ENCODE peak calls at places on chromosomes 13 and 19, in ten cellular contexts. One of them, this sample, is unnamed.

GRCh38 chr19:45638930-45639729 is at the start of gene EML2:
- DNase-seq in A549: peak
- DNase-seq in transverse colon: peak
- DNase-seq in IMR-90: no peak
- DNase-seq in NB4: peak
- DNase-seq in endothelial cell of umbilical vein: peak
- DNase-seq in heart left ventricle: peak
- DNase-seq in uterus: no peak
- DNase-seq in tibial nerve: no peak
- DNase-seq in Peyer's patch: peak
- DNase-seq in this sample: no peak

GRCh38 chr13:46389457-46389856 is 2.4 kb upstream of the RUBCNL start:
- DNase-seq in A549: no peak
- DNase-seq in tibial nerve: no peak
- DNase-seq in transverse colon: no peak
- DNase-seq in IMR-90: no peak
- DNase-seq in Peyer's patch: no peak
- DNase-seq in uterus: no peak
- DNase-seq in heart left ventricle: no peak
- DNase-seq in NB4: no peak
- DNase-seq in endothelial cell of umbilical vein: no peak
- DNase-seq in this sample: no peak

GRCh38 chr13:92390217-92390616 is 836.4 kb upstream of the GPC6 start:
- DNase-seq in endothelial cell of umbilical vein: no peak
- DNase-seq in uterus: no peak
- DNase-seq in NB4: no peak
- DNase-seq in Peyer's patch: no peak
- DNase-seq in A549: no peak
- DNase-seq in tibial nerve: no peak
- DNase-seq in transverse colon: no peak
- DNase-seq in heart left ventricle: no peak
- DNase-seq in IMR-90: no peak
- DNase-seq in this sample: no peak

GRCh38 chr19:19230505-19230904 is 18.7 kb downstream of the NCAN start:
- DNase-seq in A549: no peak
- DNase-seq in heart left ventricle: no peak
- DNase-seq in endothelial cell of umbilical vein: no peak
- DNase-seq in tibial nerve: no peak
- DNase-seq in NB4: peak
- DNase-seq in IMR-90: no peak
- DNase-seq in uterus: no peak
- DNase-seq in transverse colon: no peak
- DNase-seq in Peyer's patch: no peak
- DNase-seq in this sample: no peak

GRCh38 chr13:23087884-23088283 is 92.9 kb upstream of the SGCG start:
- DNase-seq in transverse colon: no peak
- DNase-seq in heart left ventricle: no peak
- DNase-seq in A549: peak
- DNase-seq in tibial nerve: no peak
- DNase-seq in NB4: peak
- DNase-seq in uterus: no peak
- DNase-seq in IMR-90: peak
- DNase-seq in Peyer's patch: no peak
- DNase-seq in endothelial cell of umbilical vein: no peak
- DNase-seq in this sample: no peak

GRCh38 chr19:42207767-42208259 is 9.7 kb downstream of the DEDD2 start:
- DNase-seq in NB4: peak
- DNase-seq in Peyer's patch: no peak
- DNase-seq in heart left ventricle: no peak
- DNase-seq in uterus: no peak
- DNase-seq in tibial nerve: no peak
- DNase-seq in endothelial cell of umbilical vein: peak
- DNase-seq in IMR-90: peak
- DNase-seq in A549: peak
- DNase-seq in transverse colon: no peak
- DNase-seq in this sample: peak

GRCh38 chr19:53870485-53870844 is 2.8 kb downstream of the MYADM start:
- DNase-seq in IMR-90: no peak
- DNase-seq in transverse colon: peak
- DNase-seq in uterus: no peak
- DNase-seq in A549: peak
- DNase-seq in Peyer's patch: peak
- DNase-seq in NB4: peak
- DNase-seq in tibial nerve: no peak
- DNase-seq in endothelial cell of umbilical vein: no peak
- DNase-seq in heart left ventricle: no peak
- DNase-seq in this sample: no peak

GRCh38 chr13:86945596-86945995 is 725.6 kb upstream of the SLITRK5 start:
- DNase-seq in heart left ventricle: no peak
- DNase-seq in transverse colon: no peak
- DNase-seq in tibial nerve: no peak
- DNase-seq in NB4: no peak
- DNase-seq in A549: no peak
- DNase-seq in uterus: no peak
- DNase-seq in IMR-90: no peak
- DNase-seq in Peyer's patch: no peak
- DNase-seq in endothelial cell of umbilical vein: no peak
- DNase-seq in this sample: no peak

GRCh38 chr13:73366241-73366640 is 307.4 kb downstream of the KLF5 start:
- DNase-seq in endothelial cell of umbilical vein: no peak
- DNase-seq in Peyer's patch: no peak
- DNase-seq in IMR-90: no peak
- DNase-seq in NB4: no peak
- DNase-seq in uterus: no peak
- DNase-seq in transverse colon: no peak
- DNase-seq in A549: no peak
- DNase-seq in tibial nerve: no peak
- DNase-seq in heart left ventricle: no peak
- DNase-seq in this sample: no peak

GRCh38 chr13:110815471-110816204 is 99.2 kb downstream of the ANKRD10 start:
- DNase-seq in A549: no peak
- DNase-seq in IMR-90: no peak
- DNase-seq in NB4: no peak
- DNase-seq in endothelial cell of umbilical vein: no peak
- DNase-seq in tibial nerve: no peak
- DNase-seq in Peyer's patch: no peak
- DNase-seq in transverse colon: no peak
- DNase-seq in uterus: no peak
- DNase-seq in heart left ventricle: no peak
- DNase-seq in this sample: no peak

GRCh38 chr19:33040994-33041827 is 23.5 kb downstream of the RHPN2 start:
- DNase-seq in NB4: no peak
- DNase-seq in heart left ventricle: no peak
- DNase-seq in uterus: no peak
- DNase-seq in Peyer's patch: peak
- DNase-seq in A549: peak
- DNase-seq in transverse colon: peak
- DNase-seq in tibial nerve: no peak
- DNase-seq in endothelial cell of umbilical vein: no peak
- DNase-seq in IMR-90: no peak
- DNase-seq in this sample: no peak

GRCh38 chr13:112980441-112980840 is 11.4 kb downstream of the MCF2L start:
- DNase-seq in NB4: peak
- DNase-seq in A549: no peak
- DNase-seq in IMR-90: no peak
- DNase-seq in transverse colon: no peak
- DNase-seq in Peyer's patch: no peak
- DNase-seq in endothelial cell of umbilical vein: no peak
- DNase-seq in tibial nerve: no peak
- DNase-seq in uterus: no peak
- DNase-seq in heart left ventricle: no peak
- DNase-seq in this sample: no peak

GRCh38 chr13:43758834-43759233 is 27.9 kb downstream of the ENOX1 start:
- DNase-seq in IMR-90: no peak
- DNase-seq in transverse colon: no peak
- DNase-seq in tibial nerve: no peak
- DNase-seq in Peyer's patch: no peak
- DNase-seq in endothelial cell of umbilical vein: no peak
- DNase-seq in uterus: no peak
- DNase-seq in heart left ventricle: no peak
- DNase-seq in A549: no peak
- DNase-seq in NB4: no peak
- DNase-seq in this sample: no peak

GRCh38 chr19:2274937-2275535 is 6.9 kb downstream of the PEAK3 start:
- DNase-seq in uterus: no peak
- DNase-seq in Peyer's patch: peak
- DNase-seq in endothelial cell of umbilical vein: peak
- DNase-seq in A549: peak
- DNase-seq in NB4: peak
- DNase-seq in tibial nerve: no peak
- DNase-seq in heart left ventricle: peak
- DNase-seq in IMR-90: peak
- DNase-seq in transverse colon: peak
- DNase-seq in this sample: peak
- TF ChIP-seq POLR2A in uterus: no peak
- TF ChIP-seq POLR2A in Peyer's patch: no peak
- TF ChIP-seq POLR2A in endothelial cell of umbilical vein: no peak
- TF ChIP-seq POLR2A in A549: no peak
- TF ChIP-seq POLR2A in NB4: no peak
- TF ChIP-seq POLR2A in tibial nerve: no peak
- TF ChIP-seq POLR2A in heart left ventricle: no peak
- TF ChIP-seq POLR2A in IMR-90: no peak
- TF ChIP-seq POLR2A in transverse colon: no peak
- TF ChIP-seq POLR2A in this sample: peak

GRCh38 chr13:19961484-19961883 is 3.0 kb downstream of the ZMYM2 start:
- DNase-seq in tibial nerve: no peak
- DNase-seq in endothelial cell of umbilical vein: no peak
- DNase-seq in uterus: no peak
- DNase-seq in A549: no peak
- DNase-seq in transverse colon: no peak
- DNase-seq in IMR-90: no peak
- DNase-seq in NB4: no peak
- DNase-seq in heart left ventricle: no peak
- DNase-seq in Peyer's patch: no peak
- DNase-seq in this sample: no peak

GRCh38 chr13:19959141-19959830 is 759 bp downstream of the ZMYM2 start:
- DNase-seq in Peyer's patch: peak
- DNase-seq in endothelial cell of umbilical vein: peak
- DNase-seq in A549: peak
- DNase-seq in tibial nerve: peak
- DNase-seq in IMR-90: peak
- DNase-seq in NB4: peak
- DNase-seq in heart left ventricle: peak
- DNase-seq in transverse colon: peak
- DNase-seq in uterus: peak
- DNase-seq in this sample: peak

GRCh38 chr13:19960673-19961015 is 2.1 kb downstream of the ZMYM2 start:
- DNase-seq in tibial nerve: no peak
- DNase-seq in NB4: peak
- DNase-seq in A549: no peak
- DNase-seq in uterus: no peak
- DNase-seq in heart left ventricle: no peak
- DNase-seq in transverse colon: no peak
- DNase-seq in IMR-90: no peak
- DNase-seq in endothelial cell of umbilical vein: no peak
- DNase-seq in Peyer's patch: no peak
- DNase-seq in this sample: no peak

GRCh38 chr13:19958119-19959111 is at the start of gene ZMYM2:
- DNase-seq in uterus: peak
- DNase-seq in Peyer's patch: peak
- DNase-seq in NB4: peak
- DNase-seq in IMR-90: peak
- DNase-seq in transverse colon: peak
- DNase-seq in endothelial cell of umbilical vein: peak
- DNase-seq in heart left ventricle: peak
- DNase-seq in A549: peak
- DNase-seq in tibial nerve: peak
- DNase-seq in this sample: peak

GRCh38 chr13:19959831-19960672 is 1.5 kb downstream of the ZMYM2 start:
- DNase-seq in tibial nerve: peak
- DNase-seq in IMR-90: peak
- DNase-seq in heart left ventricle: peak
- DNase-seq in A549: peak
- DNase-seq in uterus: peak
- DNase-seq in Peyer's patch: peak
- DNase-seq in NB4: peak
- DNase-seq in endothelial cell of umbilical vein: peak
- DNase-seq in transverse colon: peak
- DNase-seq in this sample: peak
- TF ChIP-seq POLR2A in tibial nerve: peak
- TF ChIP-seq POLR2A in IMR-90: no peak
- TF ChIP-seq POLR2A in heart left ventricle: peak
- TF ChIP-seq POLR2A in A549: no peak
- TF ChIP-seq POLR2A in uterus: peak
- TF ChIP-seq POLR2A in Peyer's patch: peak
- TF ChIP-seq POLR2A in NB4: peak
- TF ChIP-seq POLR2A in endothelial cell of umbilical vein: no peak
- TF ChIP-seq POLR2A in transverse colon: peak
- TF ChIP-seq POLR2A in this sample: no peak

GRCh38 chr19:29841209-29841558 is 29.4 kb downstream of the CCNE1 start:
- DNase-seq in heart left ventricle: no peak
- DNase-seq in tibial nerve: no peak
- DNase-seq in transverse colon: no peak
- DNase-seq in uterus: no peak
- DNase-seq in endothelial cell of umbilical vein: no peak
- DNase-seq in A549: peak
- DNase-seq in Peyer's patch: no peak
- DNase-seq in NB4: no peak
- DNase-seq in IMR-90: no peak
- DNase-seq in this sample: peak

GRCh38 chr19:29843180-29844051 is 31.6 kb downstream of the CCNE1 start:
- DNase-seq in IMR-90: no peak
- DNase-seq in uterus: no peak
- DNase-seq in tibial nerve: no peak
- DNase-seq in transverse colon: peak
- DNase-seq in NB4: peak
- DNase-seq in heart left ventricle: peak
- DNase-seq in A549: no peak
- DNase-seq in Peyer's patch: peak
- DNase-seq in endothelial cell of umbilical vein: no peak
- DNase-seq in this sample: no peak

GRCh38 chr19:29842471-29843179 is 30.8 kb downstream of the CCNE1 start:
- DNase-seq in IMR-90: no peak
- DNase-seq in Peyer's patch: no peak
- DNase-seq in uterus: no peak
- DNase-seq in heart left ventricle: no peak
- DNase-seq in A549: no peak
- DNase-seq in NB4: peak
- DNase-seq in transverse colon: no peak
- DNase-seq in tibial nerve: no peak
- DNase-seq in endothelial cell of umbilical vein: no peak
- DNase-seq in this sample: no peak

GRCh38 chr19:29840066-29840950 is 28.5 kb downstream of the CCNE1 start:
- DNase-seq in endothelial cell of umbilical vein: no peak
- DNase-seq in tibial nerve: no peak
- DNase-seq in A549: no peak
- DNase-seq in heart left ventricle: no peak
- DNase-seq in IMR-90: no peak
- DNase-seq in uterus: no peak
- DNase-seq in Peyer's patch: no peak
- DNase-seq in NB4: no peak
- DNase-seq in transverse colon: no peak
- DNase-seq in this sample: no peak

GRCh38 chr19:29841559-29842367 is 30.0 kb downstream of the CCNE1 start:
- DNase-seq in IMR-90: peak
- DNase-seq in Peyer's patch: no peak
- DNase-seq in tibial nerve: no peak
- DNase-seq in heart left ventricle: no peak
- DNase-seq in uterus: no peak
- DNase-seq in NB4: no peak
- DNase-seq in endothelial cell of umbilical vein: peak
- DNase-seq in A549: peak
- DNase-seq in transverse colon: no peak
- DNase-seq in this sample: peak
- TF ChIP-seq POLR2A in IMR-90: no peak
- TF ChIP-seq POLR2A in Peyer's patch: no peak
- TF ChIP-seq POLR2A in tibial nerve: no peak
- TF ChIP-seq POLR2A in heart left ventricle: no peak
- TF ChIP-seq POLR2A in uterus: no peak
- TF ChIP-seq POLR2A in NB4: no peak
- TF ChIP-seq POLR2A in endothelial cell of umbilical vein: no peak
- TF ChIP-seq POLR2A in A549: no peak
- TF ChIP-seq POLR2A in transverse colon: no peak
- TF ChIP-seq POLR2A in this sample: no peak

GRCh38 chr19:10339380-10339960 is at the start of gene ICAM3:
- DNase-seq in A549: no peak
- DNase-seq in Peyer's patch: peak
- DNase-seq in transverse colon: peak
- DNase-seq in tibial nerve: no peak
- DNase-seq in heart left ventricle: no peak
- DNase-seq in IMR-90: no peak
- DNase-seq in endothelial cell of umbilical vein: no peak
- DNase-seq in uterus: no peak
- DNase-seq in NB4: peak
- DNase-seq in this sample: no peak
- TF ChIP-seq POLR2A in A549: no peak
- TF ChIP-seq POLR2A in Peyer's patch: no peak
- TF ChIP-seq POLR2A in transverse colon: no peak
- TF ChIP-seq POLR2A in tibial nerve: no peak
- TF ChIP-seq POLR2A in heart left ventricle: no peak
- TF ChIP-seq POLR2A in IMR-90: no peak
- TF ChIP-seq POLR2A in endothelial cell of umbilical vein: no peak
- TF ChIP-seq POLR2A in uterus: no peak
- TF ChIP-seq POLR2A in NB4: no peak
- TF ChIP-seq POLR2A in this sample: no peak

This sample was measured in H54.